ENCODE peak calls at places on chromosome 7, in five cellular contexts. One of them, this sample, is unnamed.

GRCh38 chr7:5567810-5568209 is 144.2 kb upstream of the TNRC18 start:
- DNase-seq in mammary epithelial cell: no peak
- DNase-seq in AG09309: no peak
- DNase-seq in uterus: no peak
- DNase-seq in colonic mucosa: no peak
- DNase-seq in this sample: no peak

GRCh38 chr7:72446131-72446530 is 34.0 kb upstream of the CALN1 start:
- DNase-seq in mammary epithelial cell: no peak
- DNase-seq in AG09309: no peak
- DNase-seq in uterus: no peak
- DNase-seq in colonic mucosa: no peak
- DNase-seq in this sample: no peak

GRCh38 chr7:145106001-145106400 is 270.1 kb upstream of the TPK1 start:
- DNase-seq in mammary epithelial cell: no peak
- DNase-seq in AG09309: no peak
- DNase-seq in uterus: no peak
- DNase-seq in colonic mucosa: no peak
- DNase-seq in this sample: peak

GRCh38 chr7:26369519-26370385 is 78.1 kb downstream of the SNX10 start:
- DNase-seq in mammary epithelial cell: peak
- DNase-seq in AG09309: peak
- DNase-seq in uterus: no peak
- DNase-seq in colonic mucosa: peak
- DNase-seq in this sample: no peak

GRCh38 chr7:116859323-116859722 is 3.1 kb upstream of the CAPZA2 start:
- DNase-seq in mammary epithelial cell: peak
- DNase-seq in AG09309: peak
- DNase-seq in uterus: no peak
- DNase-seq in colonic mucosa: no peak
- DNase-seq in this sample: no peak

GRCh38 chr7:94409561-94409960 is 14.9 kb downstream of the COL1A2 start:
- DNase-seq in mammary epithelial cell: no peak
- DNase-seq in AG09309: no peak
- DNase-seq in uterus: no peak
- DNase-seq in colonic mucosa: no peak
- DNase-seq in this sample: no peak

GRCh38 chr7:80918909-80919721 is at the start of gene SEMA3C:
- DNase-seq in mammary epithelial cell: peak
- DNase-seq in AG09309: peak
- DNase-seq in uterus: peak
- DNase-seq in colonic mucosa: peak
- DNase-seq in this sample: peak

GRCh38 chr7:636396-636795 is 90.1 kb upstream of the DNAAF5 start:
- DNase-seq in mammary epithelial cell: no peak
- DNase-seq in AG09309: no peak
- DNase-seq in uterus: no peak
- DNase-seq in colonic mucosa: no peak
- DNase-seq in this sample: no peak

GRCh38 chr7:142894112-142894835 is 8.7 kb upstream of the TRPV6 start:
- DNase-seq in mammary epithelial cell: no peak
- DNase-seq in AG09309: no peak
- DNase-seq in uterus: no peak
- DNase-seq in colonic mucosa: no peak
- DNase-seq in this sample: no peak

GRCh38 chr7:86914468-86915054 is 144.9 kb downstream of the ELAPOR2 start:
- DNase-seq in mammary epithelial cell: no peak
- DNase-seq in AG09309: no peak
- DNase-seq in uterus: no peak
- DNase-seq in colonic mucosa: no peak
- DNase-seq in this sample: no peak

GRCh38 chr7:46680147-46680546 is 759.1 kb upstream of the IGFBP3 start:
- DNase-seq in mammary epithelial cell: peak
- DNase-seq in AG09309: no peak
- DNase-seq in uterus: no peak
- DNase-seq in colonic mucosa: no peak
- DNase-seq in this sample: no peak

GRCh38 chr7:39016609-39017008 is 38.9 kb downstream of the POU6F2 start:
- DNase-seq in mammary epithelial cell: no peak
- DNase-seq in AG09309: no peak
- DNase-seq in uterus: no peak
- DNase-seq in colonic mucosa: peak
- DNase-seq in this sample: no peak

GRCh38 chr7:105896407-105896842 is 20.0 kb upstream of the ATXN7L1 start:
- DNase-seq in mammary epithelial cell: no peak
- DNase-seq in AG09309: no peak
- DNase-seq in uterus: no peak
- DNase-seq in colonic mucosa: peak
- DNase-seq in this sample: no peak

GRCh38 chr7:97017197-97018125 is 7.2 kb downstream of the DLX5 start:
- DNase-seq in mammary epithelial cell: no peak
- DNase-seq in AG09309: no peak
- DNase-seq in uterus: no peak
- DNase-seq in colonic mucosa: no peak
- DNase-seq in this sample: no peak

GRCh38 chr7:5477723-5478531 is 54.3 kb upstream of the TNRC18 start:
- DNase-seq in mammary epithelial cell: no peak
- DNase-seq in AG09309: no peak
- DNase-seq in uterus: no peak
- DNase-seq in colonic mucosa: no peak
- DNase-seq in this sample: no peak

GRCh38 chr7:134448359-134449229 is 10.3 kb downstream of the AKR1B1 start:
- DNase-seq in mammary epithelial cell: peak
- DNase-seq in AG09309: peak
- DNase-seq in uterus: no peak
- DNase-seq in colonic mucosa: no peak
- DNase-seq in this sample: peak

GRCh38 chr7:137670521-137671064 is 176.2 kb downstream of the DGKI start:
- DNase-seq in mammary epithelial cell: peak
- DNase-seq in AG09309: no peak
- DNase-seq in uterus: no peak
- DNase-seq in colonic mucosa: no peak
- DNase-seq in this sample: peak

GRCh38 chr7:101846800-101847538 is 29.5 kb downstream of the CUX1 start:
- DNase-seq in mammary epithelial cell: no peak
- DNase-seq in AG09309: no peak
- DNase-seq in uterus: no peak
- DNase-seq in colonic mucosa: no peak
- DNase-seq in this sample: no peak

GRCh38 chr7:93921607-93922446 is at the start of gene GNG11:
- DNase-seq in mammary epithelial cell: peak
- DNase-seq in AG09309: peak
- DNase-seq in uterus: peak
- DNase-seq in colonic mucosa: peak
- DNase-seq in this sample: no peak

GRCh38 chr7:135685306-135686084 is 23.2 kb downstream of the STMP1 start:
- DNase-seq in mammary epithelial cell: no peak
- DNase-seq in AG09309: no peak
- DNase-seq in uterus: no peak
- DNase-seq in colonic mucosa: no peak
- DNase-seq in this sample: no peak

GRCh38 chr7:14191686-14192098 is 202.2 kb upstream of the ETV1 start:
- DNase-seq in mammary epithelial cell: peak
- DNase-seq in AG09309: no peak
- DNase-seq in uterus: no peak
- DNase-seq in colonic mucosa: no peak
- DNase-seq in this sample: peak

GRCh38 chr7:126720232-126720631 is 532.5 kb downstream of the GRM8 start:
- DNase-seq in mammary epithelial cell: no peak
- DNase-seq in AG09309: no peak
- DNase-seq in uterus: no peak
- DNase-seq in colonic mucosa: no peak
- DNase-seq in this sample: no peak

GRCh38 chr7:149209518-149210269 is 14.3 kb downstream of the ZNF282 start:
- DNase-seq in mammary epithelial cell: peak
- DNase-seq in AG09309: no peak
- DNase-seq in uterus: no peak
- DNase-seq in colonic mucosa: peak
- DNase-seq in this sample: peak

GRCh38 chr7:102306916-102307677 is 20.4 kb downstream of the SH2B2 start:
- DNase-seq in mammary epithelial cell: no peak
- DNase-seq in AG09309: no peak
- DNase-seq in uterus: no peak
- DNase-seq in colonic mucosa: peak
- DNase-seq in this sample: peak

GRCh38 chr7:98944386-98944785 is 66.1 kb downstream of the TRRAP start:
- DNase-seq in mammary epithelial cell: no peak
- DNase-seq in AG09309: no peak
- DNase-seq in uterus: no peak
- DNase-seq in colonic mucosa: no peak
- DNase-seq in this sample: no peak

GRCh38 chr7:136405931-136406777 is 429.0 kb upstream of the MTPN start:
- DNase-seq in mammary epithelial cell: peak
- DNase-seq in AG09309: peak
- DNase-seq in uterus: peak
- DNase-seq in colonic mucosa: peak
- DNase-seq in this sample: peak

GRCh38 chr7:96861-97260 is 95.5 kb upstream of the FAM20C start:
- DNase-seq in mammary epithelial cell: no peak
- DNase-seq in AG09309: no peak
- DNase-seq in uterus: no peak
- DNase-seq in colonic mucosa: no peak
- DNase-seq in this sample: no peak

GRCh38 chr7:46972205-46972604 is 609.7 kb downstream of the TNS3 start:
- DNase-seq in mammary epithelial cell: peak
- DNase-seq in AG09309: peak
- DNase-seq in uterus: no peak
- DNase-seq in colonic mucosa: no peak
- DNase-seq in this sample: peak

GRCh38 chr7:18016547-18017444 is 10.8 kb downstream of the PRPS1L1 start:
- DNase-seq in mammary epithelial cell: no peak
- DNase-seq in AG09309: no peak
- DNase-seq in uterus: no peak
- DNase-seq in colonic mucosa: no peak
- DNase-seq in this sample: no peak

GRCh38 chr7:13262929-13263530 is 575.6 kb downstream of the ARL4A start:
- DNase-seq in mammary epithelial cell: peak
- DNase-seq in AG09309: no peak
- DNase-seq in uterus: no peak
- DNase-seq in colonic mucosa: no peak
- DNase-seq in this sample: no peak

DNA sequence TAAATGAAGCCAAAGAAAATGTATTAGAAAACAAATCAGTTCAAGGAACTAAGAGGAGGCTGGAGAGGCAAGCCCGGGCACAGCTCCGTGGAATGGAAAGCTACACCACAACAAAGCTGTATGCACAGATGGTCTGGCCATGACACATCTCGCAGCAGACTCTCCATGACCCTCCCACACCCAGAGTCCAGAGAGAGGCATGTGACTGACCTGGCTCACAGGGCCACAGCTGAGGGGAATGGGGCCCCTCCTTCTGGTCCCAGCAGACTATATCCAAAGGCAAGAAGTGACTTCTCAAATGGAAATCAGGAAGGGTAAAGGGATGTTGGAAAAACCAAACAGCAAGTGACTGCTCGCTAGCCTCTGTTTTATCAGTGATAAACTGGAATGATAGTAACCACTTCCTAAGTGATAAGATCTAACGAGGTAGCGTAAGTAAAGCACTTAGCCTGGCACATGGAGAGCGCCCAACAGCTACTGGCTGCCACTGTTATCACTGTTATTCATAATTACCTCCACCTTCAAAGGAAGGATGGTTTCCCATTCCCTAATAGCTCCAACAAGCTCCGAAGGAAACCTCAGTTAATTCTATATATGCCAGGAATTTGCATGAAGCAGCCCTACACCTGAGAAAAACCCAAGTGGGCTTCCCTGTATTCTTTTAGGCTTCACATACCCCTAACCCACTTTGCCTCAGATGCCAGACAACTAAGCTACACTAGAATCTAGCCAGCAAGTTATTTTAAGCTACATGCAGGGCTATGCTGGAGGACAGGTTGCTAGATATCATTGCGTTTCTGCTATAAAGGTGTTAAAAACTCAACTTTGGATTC is 8.4 kb downstream of the OSBPL3 start:
- DNase-seq in mammary epithelial cell: peak
- DNase-seq in AG09309: peak
- DNase-seq in uterus: no peak
- DNase-seq in colonic mucosa: no peak
- DNase-seq in this sample: peak
- H3K4me3 ChIP-seq in mammary epithelial cell: no peak
- H3K4me3 ChIP-seq in AG09309: no peak
- H3K4me3 ChIP-seq in uterus: no peak
- H3K4me3 ChIP-seq in colonic mucosa: no peak
- H3K4me3 ChIP-seq in this sample: no peak

GRCh38 chr7:7247658-7248057 is 65.3 kb downstream of the C1GALT1 start:
- DNase-seq in mammary epithelial cell: no peak
- DNase-seq in AG09309: no peak
- DNase-seq in uterus: no peak
- DNase-seq in colonic mucosa: no peak
- DNase-seq in this sample: no peak
- H3K4me3 ChIP-seq in mammary epithelial cell: no peak
- H3K4me3 ChIP-seq in AG09309: no peak
- H3K4me3 ChIP-seq in uterus: no peak
- H3K4me3 ChIP-seq in colonic mucosa: no peak
- H3K4me3 ChIP-seq in this sample: no peak

GRCh38 chr7:113504691-113505090 is 386.3 kb upstream of the SMIM30 start:
- DNase-seq in mammary epithelial cell: no peak
- DNase-seq in AG09309: no peak
- DNase-seq in uterus: no peak
- DNase-seq in colonic mucosa: no peak
- DNase-seq in this sample: no peak

GRCh38 chr7:113504142-113504541 is 385.8 kb upstream of the SMIM30 start:
- DNase-seq in mammary epithelial cell: no peak
- DNase-seq in AG09309: no peak
- DNase-seq in uterus: no peak
- DNase-seq in colonic mucosa: no peak
- DNase-seq in this sample: no peak
- H3K4me3 ChIP-seq in mammary epithelial cell: no peak
- H3K4me3 ChIP-seq in AG09309: no peak
- H3K4me3 ChIP-seq in uterus: no peak
- H3K4me3 ChIP-seq in colonic mucosa: no peak
- H3K4me3 ChIP-seq in this sample: no peak

GRCh38 chr7:50781371-50781770 is 1.3 kb downstream of the GRB10 start:
- DNase-seq in mammary epithelial cell: no peak
- DNase-seq in AG09309: no peak
- DNase-seq in uterus: no peak
- DNase-seq in colonic mucosa: no peak
- DNase-seq in this sample: no peak

GRCh38 chr7:50782376-50783208 is at the start of gene GRB10:
- DNase-seq in mammary epithelial cell: no peak
- DNase-seq in AG09309: no peak
- DNase-seq in uterus: peak
- DNase-seq in colonic mucosa: no peak
- DNase-seq in this sample: no peak

GRCh38 chr7:50780436-50780835 is 2.3 kb downstream of the GRB10 start:
- DNase-seq in mammary epithelial cell: no peak
- DNase-seq in AG09309: no peak
- DNase-seq in uterus: no peak
- DNase-seq in colonic mucosa: no peak
- DNase-seq in this sample: no peak

GRCh38 chr7:50783304-50783703 is 608 bp upstream of the GRB10 start:
- DNase-seq in mammary epithelial cell: no peak
- DNase-seq in AG09309: no peak
- DNase-seq in uterus: no peak
- DNase-seq in colonic mucosa: no peak
- DNase-seq in this sample: no peak

GRCh38 chr7:50781894-50782293 is 802 bp downstream of the GRB10 start:
- DNase-seq in mammary epithelial cell: no peak
- DNase-seq in AG09309: no peak
- DNase-seq in uterus: no peak
- DNase-seq in colonic mucosa: no peak
- DNase-seq in this sample: no peak
- H3K4me3 ChIP-seq in mammary epithelial cell: no peak
- H3K4me3 ChIP-seq in AG09309: no peak
- H3K4me3 ChIP-seq in uterus: no peak
- H3K4me3 ChIP-seq in colonic mucosa: no peak
- H3K4me3 ChIP-seq in this sample: peak